ENCODE peak calls at places on chromosomes 12 and 14, in nine cellular contexts. I, J, A, B, D, Q, W, E and O are unnamed samples.

GRCh38 chr12:62647586-62647985 is 181.0 kb downstream of the MON2 start:
- DNase-seq in Q (no peak), D (no peak), J (peak; percentile 47), A (no peak), W (no peak), E (no peak), I (no peak), B (no peak), O (no peak)

GRCh38 chr12:57129311-57130288 is 1.3 kb downstream of the LRP1 start:
- DNase-seq in B (no peak), Q (no peak), E (no peak), I (peak; percentile 73), W (no peak), A (peak; percentile 66), J (no peak), D (peak; percentile 38), O (no peak)

GRCh38 chr12:112839386-112839972 is 47.9 kb downstream of the RPH3A start:
- DNase-seq in B (no peak), A (no peak), E (peak; percentile 37), I (no peak), W (peak; percentile 85), J (no peak), Q (peak; percentile 99), D (no peak), O (no peak)

GRCh38 chr12:53508534-53509199 is 1.4 kb upstream of the NPFF start:
- DNase-seq in W (peak; percentile 72), A (peak; percentile 84), D (peak; percentile 91), B (peak; percentile 97), Q (peak; percentile 77), E (peak; percentile 89), J (peak; percentile 81), I (peak; percentile 87), O (peak; percentile 91)

GRCh38 chr12:117514016-117514415 is 152.6 kb upstream of the NOS1 start:
- DNase-seq in Q (no peak), D (no peak), E (no peak), J (no peak), B (no peak), I (no peak), A (no peak), W (no peak), O (peak; percentile 47)

GRCh38 chr12:120283318-120283717 is 8.4 kb downstream of the RNU4-2 start:
- DNase-seq in J (no peak), I (no peak), A (no peak), D (no peak), Q (no peak), B (no peak), E (no peak), W (no peak), O (no peak)

GRCh38 chr12:113428482-113428881 is 6.3 kb downstream of the SDSL start:
- DNase-seq in W (no peak), I (no peak), D (no peak), B (no peak), Q (no peak), A (no peak), E (no peak), J (no peak), O (no peak)

GRCh38 chr14:94123868-94124267 is 5.5 kb downstream of the IFI27L2 start:
- DNase-seq in W (peak; percentile 16), D (no peak), B (no peak), J (no peak), I (no peak), A (no peak), E (peak; percentile 23), Q (no peak), O (no peak)

GRCh38 chr12:124828264-124829007 is 35.2 kb downstream of the SCARB1 start:
- DNase-seq in D (peak; percentile 75), Q (peak; percentile 96), E (no peak), J (no peak), A (no peak), W (peak; percentile 87), I (no peak), B (no peak), O (no peak)

GRCh38 chr12:104638760-104639319 is 182.1 kb downstream of the CHST11 start:
- DNase-seq in I (no peak), W (no peak), E (no peak), A (no peak), Q (no peak), D (no peak), J (no peak), B (no peak), O (no peak)

GRCh38 chr14:105389976-105390848 is 8.1 kb upstream of the TEX22 start:
- DNase-seq in E (no peak), Q (no peak), B (no peak), J (no peak), W (no peak), A (no peak), D (no peak), I (no peak), O (peak; percentile 49)

GRCh38 chr12:6188954-6189353 is 11.2 kb upstream of the CD9 start:
- DNase-seq in B (no peak), A (no peak), E (no peak), W (no peak), I (no peak), Q (no peak), J (no peak), D (no peak), O (no peak)

GRCh38 chr12:121926874-121927706 is 8.7 kb downstream of the CFAP251 start:
- DNase-seq in A (no peak), E (no peak), D (no peak), W (no peak), B (no peak), I (no peak), Q (no peak), J (no peak), O (no peak)

GRCh38 chr12:27335364-27336145 is 2.9 kb downstream of the BMAL2 start:
- DNase-seq in Q (no peak), E (no peak), D (no peak), A (no peak), B (no peak), W (no peak), I (no peak), J (no peak), O (no peak)

GRCh38 chr12:5872745-5873144 is 72.3 kb downstream of the ANO2 start:
- DNase-seq in B (peak; percentile 50), Q (peak; percentile 14), D (no peak), I (no peak), J (no peak), E (no peak), W (peak; percentile 12), A (no peak), O (no peak)

GRCh38 chr12:52543985-52544888 is 8.7 kb downstream of the KRT71 start:
- DNase-seq in E (no peak), W (no peak), D (no peak), A (no peak), I (no peak), B (no peak), J (no peak), Q (peak; percentile 18), O (no peak)

DNA sequence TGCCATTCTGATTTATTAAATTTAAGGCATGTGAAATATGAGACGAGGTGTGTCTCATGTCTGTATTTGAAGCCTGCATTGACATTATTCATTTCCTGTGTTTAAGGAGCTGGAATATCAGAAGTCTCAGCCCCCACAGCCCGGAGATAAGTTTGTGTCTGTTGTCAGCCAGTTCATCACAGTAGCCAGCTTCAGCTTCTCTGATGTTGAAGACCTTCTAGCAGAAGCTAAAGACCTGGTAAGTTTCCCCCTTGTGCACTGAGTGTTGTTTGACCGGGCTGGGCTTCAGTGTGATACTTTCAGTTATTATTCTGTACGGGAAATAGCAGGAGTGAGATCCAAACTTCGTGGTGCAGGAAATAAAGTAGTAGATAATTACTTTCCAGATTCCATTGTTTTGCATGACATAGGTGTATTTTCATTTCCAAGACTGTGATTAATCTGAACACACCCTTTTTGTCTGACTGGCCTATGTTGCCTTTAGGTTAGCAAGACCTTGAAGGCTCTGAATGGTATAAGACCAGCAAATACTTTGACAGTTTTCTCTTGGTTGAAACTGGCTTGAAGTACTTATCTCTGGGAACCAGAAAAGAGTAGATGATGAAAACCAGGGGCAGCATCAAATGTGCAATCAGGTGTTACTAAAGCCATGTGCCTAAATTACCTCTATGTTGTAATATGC is 101.5 kb downstream of the GPR135 start:
- DNase-seq in D (no peak), A (no peak), J (no peak), B (no peak), E (no peak), W (no peak), I (no peak), Q (peak; percentile 26), O (no peak)
- H3K4me1 ChIP-seq in D (peaks cover 30% of the 10 kb centered on the region), A (peaks cover 28% of the 10 kb centered on the region), J (peaks cover 7% of the 10 kb centered on the region), B (peaks cover 39% of the 10 kb centered on the region), E (peaks cover 57% of the 10 kb centered on the region), W (peaks cover 10% of the 10 kb centered on the region), I (peaks cover 6% of the 10 kb centered on the region), Q (peaks cover 61% of the 10 kb centered on the region), O (peaks cover 30% of the 10 kb centered on the region)

DNA sequence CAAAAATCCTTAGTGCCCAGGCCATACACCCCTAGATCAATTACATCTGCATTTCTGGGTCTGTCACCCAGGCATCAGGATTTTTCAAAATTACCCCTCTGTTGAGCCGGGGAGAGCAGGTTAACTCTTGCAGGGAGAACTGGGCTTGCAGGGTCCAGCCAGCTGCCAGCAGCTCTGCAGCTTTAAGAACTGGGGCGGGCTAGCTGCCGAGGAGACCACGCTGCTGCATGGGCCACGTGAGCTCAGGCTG is at the start of gene DGLUCY:
- DNase-seq in I (peak; percentile 74), B (peak; percentile 94), Q (peak; percentile 68), D (peak; percentile 86), W (no peak), J (no peak), A (peak; percentile 84), E (no peak), O (peak; percentile 90)
- TF ChIP-seq EP300 in I (no peak), B (no peak), Q (no peak), D (no peak), W (no peak), J (no peak), A (no peak), E (no peak), O (no peak)

GRCh38 chr14:102819790-102820330 is 42.6 kb downstream of the TRAF3 start:
- DNase-seq in Q (no peak), B (no peak), I (no peak), W (no peak), E (no peak), J (no peak), A (no peak), D (no peak), O (no peak)

GRCh38 chr14:102817318-102817717 is 40.1 kb downstream of the TRAF3 start:
- DNase-seq in Q (no peak), J (no peak), I (no peak), B (no peak), D (no peak), E (no peak), A (no peak), W (no peak), O (no peak)

GRCh38 chr14:102821252-102821651 is 44.0 kb downstream of the TRAF3 start:
- DNase-seq in B (no peak), D (no peak), J (no peak), Q (no peak), I (no peak), E (no peak), A (no peak), W (no peak), O (no peak)

GRCh38 chr14:102817942-102818940 is 41.0 kb downstream of the TRAF3 start:
- DNase-seq in I (no peak), D (no peak), Q (no peak), J (no peak), E (no peak), W (no peak), B (no peak), A (no peak), O (no peak)

GRCh38 chr14:102819176-102819628 is 42.0 kb downstream of the TRAF3 start:
- DNase-seq in B (no peak), I (no peak), A (no peak), Q (no peak), J (no peak), D (peak; percentile 72), E (no peak), W (peak; percentile 77), O (no peak)
- H3K4me3 ChIP-seq in B (no peak overlapping the region), I (no peak overlapping the region), A (no peak overlapping the region), Q (no peak overlapping the region), J (no peak overlapping the region), D (peak overlapping the region; percentile 22), E (peak overlapping the region; percentile 24), W (peak overlapping the region; percentile 52), O (no peak overlapping the region)

GRCh38 chr14:23070262-23071129 is 13.2 kb upstream of the CDH24 start:
- DNase-seq in E (peak; percentile 35), D (no peak), I (no peak), J (no peak), A (no peak), Q (no peak), B (no peak), W (no peak), O (peak; percentile 14)
- H3K4me1 ChIP-seq in E (peaks cover 51% of the 10 kb centered on the region), D (peaks cover 26% of the 10 kb centered on the region), I (peaks cover 9% of the 10 kb centered on the region), J (peaks cover 26% of the 10 kb centered on the region), A (peaks cover 35% of the 10 kb centered on the region), Q (peaks cover 32% of the 10 kb centered on the region), B (peaks cover 29% of the 10 kb centered on the region), W (peaks cover 42% of the 10 kb centered on the region), O (peaks cover 17% of the 10 kb centered on the region)